ENCODE peak calls at places on chromosomes 6 and 20, in ten cellular contexts. Y is A549; K is progenitor cell of endocrine pancreas; U is esophagus squamous epithelium; Z is ovary; I is mammary epithelial cell; O is left lung; W is CD4-positive, alpha-beta T cell; F is endothelial cell; D is OCI-LY7. E is an unnamed sample.

GRCh38 chr6:87722831-87723726 is 21.0 kb upstream of the AKIRIN2 start:
- DNase-seq in Y (peak), K (no peak), U (peak), Z (no peak), I (peak), O (peak), W (no peak), F (no peak), D (peak), E (peak)

GRCh38 chr20:22690000-22690399 is 105.6 kb upstream of the FOXA2 start:
- DNase-seq in Y (no peak), K (no peak), U (no peak), Z (no peak), I (no peak), O (no peak), W (no peak), F (no peak), D (no peak), E (no peak)

GRCh38 chr6:121651420-121651819 is 216.0 kb downstream of the GJA1 start:
- DNase-seq in Y (no peak), K (no peak), U (no peak), Z (no peak), I (no peak), O (no peak), W (no peak), F (peak), D (no peak), E (peak)

GRCh38 chr6:38603966-38604365 is 35.8 kb downstream of the BTBD9 start:
- DNase-seq in Y (no peak), K (no peak), U (no peak), Z (no peak), I (no peak), O (no peak), W (no peak), F (no peak), D (no peak), E (peak)

GRCh38 chr6:170243791-170244291 is 47.0 kb downstream of the DLL1 start:
- DNase-seq in Y (no peak), K (no peak), U (no peak), Z (no peak), I (no peak), O (peak), W (no peak), F (no peak), D (no peak), E (peak)

GRCh38 chr6:14072084-14072483 is 45.5 kb upstream of the CD83 start:
- DNase-seq in Y (no peak), K (no peak), U (no peak), Z (no peak), I (peak), O (no peak), W (no peak), F (no peak), D (no peak), E (peak)

GRCh38 chr20:54254596-54254995 is 46.7 kb downstream of the PFDN4 start:
- DNase-seq in Y (no peak), K (no peak), U (no peak), Z (no peak), I (no peak), O (no peak), W (no peak), F (no peak), D (no peak), E (no peak)

GRCh38 chr6:101779051-101779844 is 385.7 kb downstream of the GRIK2 start:
- DNase-seq in Y (no peak), K (no peak), U (no peak), Z (no peak), I (peak), O (no peak), W (no peak), F (no peak), D (no peak), E (peak)

GRCh38 chr20:19292254-19292653 is 79.8 kb downstream of the SLC24A3 start:
- DNase-seq in Y (no peak), K (no peak), U (no peak), Z (no peak), I (no peak), O (no peak), W (no peak), F (no peak), D (no peak), E (no peak)

GRCh38 chr6:73722318-73723060 is 26.5 kb downstream of the CD109 start:
- DNase-seq in Y (no peak), K (no peak), U (no peak), Z (no peak), I (peak), O (no peak), W (no peak), F (no peak), D (no peak), E (peak)

DNA sequence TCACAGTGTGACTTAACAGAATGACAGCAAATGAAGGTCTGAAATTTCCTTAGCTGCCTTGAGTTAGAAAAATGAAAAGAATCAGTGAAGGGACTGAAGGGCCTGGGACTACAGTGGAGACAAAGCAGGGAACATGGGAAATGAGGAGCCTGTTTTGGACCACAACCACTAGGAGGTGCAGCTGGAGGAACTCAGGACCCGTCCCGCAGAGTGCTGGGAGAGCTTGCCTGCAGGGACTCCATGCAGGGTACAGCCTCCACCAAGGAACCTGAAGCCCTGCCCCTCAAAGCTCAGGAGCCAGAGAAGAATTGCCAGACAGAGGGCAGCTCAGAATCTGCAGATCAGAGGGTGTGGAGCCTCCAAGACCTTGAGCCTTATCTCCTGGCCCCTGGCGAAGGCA is 50.7 kb downstream of the LRFN2 start:
- DNase-seq in Y (peak), K (no peak), U (no peak), Z (no peak), I (no peak), O (no peak), W (no peak), F (peak), D (no peak), E (no peak)
- TF ChIP-seq CTCF in Y (no peak), K (peak), U (no peak), Z (no peak), I (peak), O (no peak), W (no peak), F (peak), D (no peak), E (no peak)

DNA sequence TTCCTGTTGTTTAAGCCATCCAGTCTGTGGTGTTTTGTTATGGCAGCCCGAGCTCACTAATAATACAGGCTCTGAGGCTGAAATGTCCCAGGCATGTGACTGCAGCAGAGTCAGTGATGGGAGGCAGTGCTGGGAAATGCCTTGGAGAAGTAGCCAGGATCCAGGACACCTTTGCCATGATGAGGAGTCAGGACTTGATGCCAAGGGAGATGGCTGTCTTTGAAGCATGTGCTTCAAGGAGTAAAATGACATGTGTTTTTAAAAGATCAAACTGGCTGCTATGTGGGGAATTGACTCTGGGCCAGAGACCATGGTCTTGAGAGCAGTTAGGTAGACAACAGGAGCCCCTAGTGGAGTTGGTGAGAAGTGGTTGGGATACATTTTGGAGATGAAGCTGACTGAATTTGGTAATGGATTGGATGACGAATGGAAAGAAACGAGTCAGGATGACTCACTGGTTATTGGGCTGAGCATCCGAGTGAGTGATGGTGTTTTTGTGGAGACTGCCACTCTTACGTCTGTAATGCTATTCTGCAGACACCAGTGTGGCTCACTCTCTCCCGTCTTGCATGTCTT is 322.2 kb downstream of the PLCB1 start:
- DNase-seq in Y (peak), K (no peak), U (no peak), Z (no peak), I (peak), O (no peak), W (no peak), F (no peak), D (peak), E (peak)
- TF ChIP-seq CTCF in Y (no peak), K (peak), U (no peak), Z (no peak), I (peak), O (no peak), W (no peak), F (peak), D (peak), E (peak)

GRCh38 chr20:61128701-61129655 is 123.1 kb upstream of the CDH4 start:
- DNase-seq in Y (no peak), K (no peak), U (no peak), Z (no peak), I (no peak), O (no peak), W (no peak), F (no peak), D (no peak), E (no peak)
- TF ChIP-seq CTCF in Y (no peak), K (no peak), U (no peak), Z (no peak), I (no peak), O (no peak), W (no peak), F (no peak), D (no peak), E (no peak)

GRCh38 chr6:33200234-33201146 is at the start of the genes RXRB and SLC39A7:
- DNase-seq in Y (peak), K (peak), U (peak), Z (peak), I (peak), O (peak), W (peak), F (peak), D (peak), E (peak)

GRCh38 chr6:33202799-33203198 is 1.7 kb upstream of the HSD17B8 start:
- DNase-seq in Y (no peak), K (no peak), U (no peak), Z (no peak), I (no peak), O (no peak), W (no peak), F (no peak), D (no peak), E (no peak)

GRCh38 chr6:33201935-33202334 is 1.3 kb downstream of the SLC39A7 start:
- DNase-seq in Y (no peak), K (no peak), U (no peak), Z (no peak), I (no peak), O (no peak), W (no peak), F (no peak), D (no peak), E (no peak)

GRCh38 chr6:33199687-33200233 is 705 bp downstream of the RXRB start:
- DNase-seq in Y (peak), K (no peak), U (no peak), Z (no peak), I (peak), O (peak), W (peak), F (no peak), D (peak), E (peak)

GRCh38 chr6:33201147-33201545 is 479 bp downstream of the SLC39A7 start:
- DNase-seq in Y (no peak), K (no peak), U (no peak), Z (no peak), I (no peak), O (no peak), W (no peak), F (no peak), D (no peak), E (no peak)
- TF ChIP-seq CTCF in Y (no peak), K (peak), U (no peak), Z (no peak), I (no peak), O (no peak), W (no peak), F (no peak), D (peak), E (no peak)

DNA sequence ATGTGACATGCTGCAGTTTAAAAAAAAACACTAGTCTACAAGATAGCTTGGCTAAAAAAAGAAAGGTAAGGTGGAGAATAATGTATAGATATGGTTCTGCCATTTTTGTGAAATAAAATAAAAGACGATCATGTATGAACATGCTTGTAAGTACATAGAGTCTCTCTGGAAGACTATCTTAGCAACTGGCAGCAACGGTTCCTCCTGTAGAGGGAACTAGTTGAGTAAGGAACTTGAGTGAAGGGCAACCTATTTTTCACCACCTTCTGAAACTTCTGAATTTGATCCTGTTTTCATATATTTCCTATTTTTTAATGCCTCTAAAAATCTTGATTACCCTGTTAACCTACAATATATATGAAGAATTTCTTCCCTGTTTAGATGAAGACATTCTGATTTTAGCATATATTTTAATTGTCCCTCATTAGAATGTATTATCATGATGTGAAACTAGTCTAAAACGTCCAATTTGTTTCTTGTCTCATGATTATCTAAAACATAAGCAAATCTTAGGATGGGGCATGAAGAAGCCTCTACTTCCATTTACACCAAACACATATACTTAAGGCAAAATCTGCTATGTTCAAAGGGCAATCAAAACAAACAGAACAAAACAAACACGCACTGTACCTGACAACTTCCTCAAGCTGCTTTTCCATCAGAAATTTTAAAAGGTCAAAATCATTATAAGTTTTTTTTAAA is 202.5 kb downstream of the ISM1 start:
- DNase-seq in Y (peak), K (no peak), U (no peak), Z (no peak), I (no peak), O (no peak), W (no peak), F (no peak), D (no peak), E (no peak)
- TF ChIP-seq CTCF in Y (no peak), K (no peak), U (no peak), Z (no peak), I (no peak), O (no peak), W (no peak), F (no peak), D (no peak), E (no peak)

DNA sequence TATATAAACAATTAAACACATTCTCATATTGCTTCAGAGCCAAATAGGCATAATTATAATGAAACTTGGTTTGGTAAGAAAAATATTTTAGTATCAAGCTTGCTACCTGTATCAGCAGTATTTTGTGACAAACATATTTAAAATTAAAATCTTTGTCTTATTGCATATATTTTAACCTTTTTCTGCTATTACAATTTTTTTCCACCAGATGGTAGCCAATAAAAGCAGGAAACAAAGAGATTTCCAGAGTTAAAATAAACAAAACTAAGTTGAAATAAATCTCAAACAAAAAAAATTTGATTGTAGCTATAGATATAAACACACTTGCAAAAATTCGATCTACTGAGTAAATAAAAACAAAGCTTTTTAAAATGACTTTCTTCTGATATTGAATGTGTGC is 491.3 kb upstream of the GJE1 start:
- DNase-seq in Y (no peak), K (no peak), U (no peak), Z (no peak), I (no peak), O (no peak), W (no peak), F (no peak), D (no peak), E (no peak)
- TF ChIP-seq CTCF in Y (no peak), K (no peak), U (no peak), Z (no peak), I (peak), O (no peak), W (no peak), F (no peak), D (no peak), E (no peak)

GRCh38 chr6:159127701-159128100 is 41.5 kb upstream of the FNDC1 start:
- DNase-seq in Y (no peak), K (no peak), U (no peak), Z (no peak), I (no peak), O (no peak), W (no peak), F (no peak), D (peak), E (no peak)

GRCh38 chr6:159126590-159126989 is 42.6 kb upstream of the FNDC1 start:
- DNase-seq in Y (no peak), K (no peak), U (no peak), Z (no peak), I (no peak), O (no peak), W (no peak), F (no peak), D (no peak), E (no peak)

GRCh38 chr6:159121387-159121955 is 47.7 kb upstream of the FNDC1 start:
- DNase-seq in Y (no peak), K (no peak), U (no peak), Z (no peak), I (no peak), O (no peak), W (no peak), F (no peak), D (no peak), E (no peak)

GRCh38 chr6:159125977-159126376 is 43.2 kb upstream of the FNDC1 start:
- DNase-seq in Y (no peak), K (no peak), U (no peak), Z (no peak), I (no peak), O (no peak), W (no peak), F (no peak), D (no peak), E (no peak)

GRCh38 chr6:159125014-159125609 is 44.1 kb upstream of the FNDC1 start:
- DNase-seq in Y (no peak), K (no peak), U (no peak), Z (no peak), I (no peak), O (no peak), W (no peak), F (no peak), D (peak), E (no peak)
- TF ChIP-seq CTCF in Y (peak), K (peak), U (no peak), Z (no peak), I (peak), O (no peak), W (peak), F (peak), D (peak), E (peak)

GRCh38 chr6:116682334-116682712 is 1.3 kb downstream of the KPNA5 start:
- DNase-seq in Y (no peak), K (no peak), U (no peak), Z (peak), I (peak), O (no peak), W (no peak), F (no peak), D (peak), E (peak)

GRCh38 chr6:116676021-116676420 is 5.0 kb upstream of the KPNA5 start:
- DNase-seq in Y (no peak), K (no peak), U (no peak), Z (no peak), I (no peak), O (no peak), W (no peak), F (no peak), D (no peak), E (no peak)

GRCh38 chr6:116685437-116685993 is 4.5 kb downstream of the KPNA5 start:
- DNase-seq in Y (no peak), K (no peak), U (no peak), Z (no peak), I (no peak), O (no peak), W (no peak), F (no peak), D (no peak), E (no peak)

DNA sequence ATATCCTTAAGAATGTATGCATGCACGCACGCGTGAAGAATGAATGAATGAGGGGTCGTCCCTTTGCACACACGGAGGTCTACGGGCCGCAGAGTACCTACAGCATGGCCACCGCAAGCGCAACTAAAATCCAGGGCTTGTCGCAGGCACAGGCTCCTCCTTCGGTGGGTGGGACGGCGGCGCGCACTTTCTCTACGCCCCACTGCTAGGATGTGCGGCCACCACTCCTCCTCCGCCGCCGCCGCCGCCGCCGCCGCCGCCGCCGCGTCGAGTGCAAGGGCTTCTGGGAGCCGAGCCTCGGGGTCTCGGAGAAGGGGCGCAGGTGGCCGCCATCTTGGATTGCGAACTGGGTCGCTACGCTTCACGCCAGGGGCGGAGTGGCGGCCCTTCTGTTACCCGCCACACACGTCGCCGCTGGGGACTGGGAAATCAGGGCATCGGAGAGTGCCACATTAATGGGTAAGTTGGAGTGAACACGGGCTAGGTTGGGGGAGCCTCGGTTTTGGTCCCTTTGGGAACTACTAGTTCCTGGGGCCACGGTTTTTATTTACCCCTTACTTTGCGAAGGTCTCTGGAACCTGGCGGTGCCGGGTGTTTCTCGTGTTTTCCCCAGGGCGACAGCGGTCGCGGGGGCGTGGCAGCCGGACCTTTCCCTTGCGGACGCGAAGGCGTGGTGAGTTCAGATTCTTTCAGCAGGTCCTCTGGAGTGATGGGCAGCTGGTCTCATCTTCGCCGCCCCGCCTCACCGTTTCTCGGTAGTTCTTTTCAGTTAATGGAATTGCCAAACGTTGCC is at the start of gene KPNA5:
- DNase-seq in Y (peak), K (peak), U (peak), Z (peak), I (peak), O (peak), W (peak), F (peak), D (peak), E (peak)
- TF ChIP-seq CTCF in Y (no peak), K (no peak), U (no peak), Z (no peak), I (no peak), O (no peak), W (no peak), F (no peak), D (no peak), E (no peak)